ENCODE peak calls at places on chromosomes 13 and 19, in five cellular contexts. C, I, Y, P and Z are unnamed samples.

GRCh38 chr13:83620535-83621220 is 261.6 kb downstream of the SLITRK1 start:
- DNase-seq in C (no peak), I (no peak), Y (peak; percentile 19), P (no peak), Z (no peak)

GRCh38 chr19:38203197-38203596 is 20.8 kb downstream of the DPF1 start:
- DNase-seq in C (no peak), I (no peak), Y (no peak), P (no peak), Z (no peak)

GRCh38 chr19:49070416-49070815 is 2.1 kb downstream of the KCNA7 start:
- DNase-seq in C (no peak), I (no peak), Y (no peak), P (no peak), Z (no peak)

GRCh38 chr13:98972627-98973026 is 5.2 kb downstream of the DOCK9 start:
- DNase-seq in C (no peak), I (no peak), Y (peak; percentile 49), P (peak; percentile 31), Z (no peak)

GRCh38 chr13:34019870-34020269 is 201.9 kb downstream of the RFC3 start:
- DNase-seq in C (no peak), I (no peak), Y (no peak), P (no peak), Z (no peak)

GRCh38 chr19:384801-385169 is 24.2 kb downstream of the C2CD4C start:
- DNase-seq in C (peak; percentile 29), I (peak; percentile 38), Y (no peak), P (no peak), Z (no peak)

GRCh38 chr13:34719060-34719875 is 222.8 kb upstream of the NBEA start:
- DNase-seq in C (no peak), I (no peak), Y (no peak), P (no peak), Z (no peak)

GRCh38 chr13:30639671-30640070 is 22.0 kb downstream of the USPL1 start:
- DNase-seq in C (no peak), I (no peak), Y (peak; percentile 36), P (no peak), Z (no peak)

GRCh38 chr19:13036366-13036976 is 41.2 kb downstream of the NFIX start:
- DNase-seq in C (no peak), I (no peak), Y (peak; percentile 29), P (peak; percentile 62), Z (no peak)

GRCh38 chr13:31264146-31264545 is 64.4 kb downstream of the B3GLCT start:
- DNase-seq in C (no peak), I (no peak), Y (peak; percentile 29), P (no peak), Z (no peak)

GRCh38 chr19:4695224-4695731 is 25.1 kb upstream of the MYDGF start:
- DNase-seq in C (no peak), I (no peak), Y (no peak), P (no peak), Z (no peak)

GRCh38 chr19:29952127-29952526 is 10.1 kb downstream of the URI1 start:
- DNase-seq in C (no peak), I (no peak), Y (no peak), P (no peak), Z (no peak)

GRCh38 chr13:88806438-88806837 is 1135.3 kb downstream of the SLITRK5 start:
- DNase-seq in C (no peak), I (no peak), Y (no peak), P (no peak), Z (no peak)

GRCh38 chr19:7657047-7657779 is 11.6 kb upstream of the RETN start:
- DNase-seq in C (no peak), I (no peak), Y (no peak), P (no peak), Z (no peak)

GRCh38 chr19:28554321-28555091 is 658.4 kb downstream of the UQCRFS1 start:
- DNase-seq in C (no peak), I (no peak), Y (no peak), P (no peak), Z (no peak)

GRCh38 chr13:76874466-76874865 is 11.7 kb downstream of the KCTD12 start:
- DNase-seq in C (no peak), I (no peak), Y (no peak), P (no peak), Z (no peak)

GRCh38 chr13:94344126-94344863 is 135.2 kb downstream of the DCT start:
- DNase-seq in C (no peak), I (no peak), Y (peak; percentile 57), P (no peak), Z (no peak)

GRCh38 chr19:5826531-5827341 is 12.8 kb downstream of the FUT6 start:
- DNase-seq in C (peak; percentile 94), I (no peak), Y (no peak), P (peak; percentile 58), Z (peak; percentile 54)

GRCh38 chr13:35479691-35480090 is 3.2 kb upstream of the MAB21L1 start:
- DNase-seq in C (no peak), I (no peak), Y (no peak), P (no peak), Z (no peak)

GRCh38 chr19:42086770-42087550 is 11.0 kb downstream of the ZNF574 start:
- DNase-seq in C (no peak), I (no peak), Y (no peak), P (no peak), Z (no peak)

GRCh38 chr19:8081569-8082550 is 29.3 kb downstream of the CCL25 start:
- DNase-seq in C (no peak), I (no peak), Y (no peak), P (no peak), Z (no peak)

GRCh38 chr13:27211771-27212364 is 39.5 kb upstream of the RPL21 start:
- DNase-seq in C (no peak), I (no peak), Y (peak; percentile 86), P (no peak), Z (no peak)

GRCh38 chr19:38193445-38193844 is 30.6 kb downstream of the DPF1 start:
- DNase-seq in C (no peak), I (no peak), Y (no peak), P (no peak), Z (no peak)

GRCh38 chr19:55540619-55541018 is 3.7 kb upstream of the SBK2 start:
- DNase-seq in C (no peak), I (no peak), Y (no peak), P (no peak), Z (no peak)

GRCh38 chr13:50626031-50626643 is 217.4 kb downstream of the DLEU7 start:
- DNase-seq in C (no peak), I (no peak), Y (no peak), P (no peak), Z (no peak)

GRCh38 chr13:110811751-110812110 is 98.2 kb downstream of the ING1 start:
- DNase-seq in C (no peak), I (no peak), Y (no peak), P (no peak), Z (no peak)

GRCh38 chr13:110812111-110812868 is 98.8 kb downstream of the ING1 start:
- DNase-seq in C (no peak), I (no peak), Y (no peak), P (no peak), Z (no peak)

GRCh38 chr13:110815471-110816204 is 99.2 kb downstream of the ANKRD10 start:
- DNase-seq in C (no peak), I (no peak), Y (no peak), P (peak; percentile 10), Z (peak; percentile 53)

GRCh38 chr13:110812869-110813645 is 99.6 kb downstream of the ING1 start:
- DNase-seq in C (no peak), I (no peak), Y (no peak), P (no peak), Z (no peak)

DNA sequence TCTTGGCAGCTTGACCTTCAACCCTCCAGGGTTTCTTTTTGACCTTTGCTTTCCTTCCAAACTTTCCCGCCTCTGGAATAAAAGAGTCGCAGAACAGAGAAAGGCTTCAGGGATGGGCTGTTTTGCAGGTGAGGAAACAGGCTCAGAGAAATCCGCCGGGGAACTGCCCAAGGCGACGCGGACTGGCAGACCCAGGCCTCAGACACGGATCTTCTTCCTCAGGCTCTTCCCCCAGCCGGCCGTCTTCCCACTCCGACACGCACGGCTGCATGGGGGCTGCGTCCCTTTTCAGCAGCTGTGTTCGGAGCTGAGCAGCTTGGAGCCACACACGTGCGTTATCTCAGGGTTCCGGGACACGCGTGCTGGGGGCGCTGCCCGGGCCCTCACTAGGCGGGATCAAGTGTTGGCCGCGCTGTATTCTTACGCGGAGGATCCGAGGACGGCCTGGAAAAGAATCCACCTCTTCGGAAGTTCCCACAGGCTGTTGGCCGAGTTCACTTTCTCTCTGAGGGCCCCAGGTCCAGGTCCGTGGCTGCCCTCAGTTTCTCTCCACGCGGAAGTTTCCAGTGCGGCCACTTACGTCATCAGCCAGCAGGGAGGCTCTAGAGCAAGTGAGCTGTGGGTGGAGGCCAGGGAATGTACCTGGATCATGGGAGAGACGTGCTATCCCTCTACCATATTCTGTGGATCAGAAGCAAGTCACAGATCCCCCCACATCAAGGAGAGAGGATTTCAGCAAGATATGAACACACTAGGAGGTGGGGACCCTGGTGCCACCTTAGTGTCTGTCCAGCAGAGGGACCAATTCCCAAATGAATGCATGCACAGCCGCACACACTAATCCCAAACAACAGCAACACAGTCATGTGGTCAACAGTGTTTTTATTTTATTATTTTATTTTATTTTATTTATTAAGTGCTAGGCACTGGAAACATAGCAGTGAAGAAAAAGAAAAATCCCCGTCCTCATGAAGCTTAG is 100.4 kb downstream of the ING1 start:
- DNase-seq in C (no peak), I (no peak), Y (no peak), P (no peak), Z (no peak)
- TF ChIP-seq CTCF in C (no peak), I (no peak), Y (no peak), P (no peak), Z (no peak)

GRCh38 chr19:54415208-54415900 is at the start of gene TTYH1:
- DNase-seq in C (no peak), I (peak; percentile 72), Y (no peak), P (no peak), Z (peak; percentile 82)
- TF ChIP-seq CTCF in C (peak; percentile 35), I (peak; percentile 85), Y (no peak), P (peak; percentile 69), Z (peak; percentile 46)

GRCh38 chr19:45164577-45165335 is 4.0 kb upstream of the NKPD1 start:
- DNase-seq in C (peak; percentile 48), I (no peak), Y (peak; percentile 46), P (peak; percentile 87), Z (peak; percentile 87)
- TF ChIP-seq CTCF in C (peak; percentile 42), I (no peak), Y (no peak), P (no peak), Z (peak; percentile 12)

GRCh38 chr19:35302446-35302845 is 10.5 kb downstream of the MAG start:
- DNase-seq in C (no peak), I (no peak), Y (no peak), P (no peak), Z (no peak)

GRCh38 chr19:35305181-35305580 is 13.2 kb downstream of the MAG start:
- DNase-seq in C (no peak), I (no peak), Y (no peak), P (no peak), Z (no peak)

GRCh38 chr19:35303357-35303915 is 11.5 kb downstream of the MAG start:
- DNase-seq in C (no peak), I (no peak), Y (no peak), P (no peak), Z (no peak)

GRCh38 chr19:35301961-35302360 is 10.0 kb downstream of the MAG start:
- DNase-seq in C (no peak), I (no peak), Y (no peak), P (no peak), Z (no peak)

DNA sequence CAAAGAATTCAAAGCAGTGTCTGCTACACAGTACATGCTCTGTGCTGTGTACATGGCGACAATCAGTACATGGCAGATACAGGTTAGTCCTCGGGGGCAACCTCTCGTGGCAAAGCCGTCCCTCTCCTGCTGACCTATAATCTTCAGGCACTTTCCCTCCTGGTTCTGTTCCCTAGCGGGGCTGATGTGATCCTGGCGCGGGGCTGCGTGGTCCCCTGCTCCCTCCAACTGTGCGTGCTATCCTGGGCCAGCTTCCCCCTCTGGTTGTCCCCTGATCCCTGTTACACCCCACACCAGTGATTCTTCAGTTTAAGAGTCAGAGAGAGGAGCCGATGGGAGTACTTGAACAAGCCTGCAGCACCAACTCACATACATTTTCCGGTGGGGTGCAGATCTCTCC is 12.1 kb downstream of the MAG start:
- DNase-seq in C (no peak), I (no peak), Y (no peak), P (no peak), Z (no peak)
- TF ChIP-seq CTCF in C (no peak), I (no peak), Y (no peak), P (no peak), Z (no peak)